ENCODE peak calls at places on chromosome 11, in four cellular contexts. J is activated CD8-positive, alpha-beta T cell treated with anti-CD3 and anti-CD28 coated beads, Interleukin-2, amount 10 ng/mL, durations not matched to agents 7 days and 5 days; T is AG08396; P is anterior cingulate cortex. I is an unnamed sample.

GRCh38 chr11:61756452-61757212 is 4.2 kb downstream of the MYRF start:
- DNase-seq in T (no peak), P (no peak), J (peak), I (no peak)

GRCh38 chr11:101346591-101346990 is 217.0 kb upstream of the PGR start:
- DNase-seq in J (no peak), P (no peak), T (peak), I (no peak)

GRCh38 chr11:46271875-46272815 is 5.3 kb upstream of the CREB3L1 start:
- DNase-seq in P (no peak), T (no peak), J (no peak), I (no peak)

GRCh38 chr11:61728066-61728939 is 24.1 kb upstream of the MYRF start:
- DNase-seq in T (no peak), P (no peak), J (no peak), I (no peak)

GRCh38 chr11:102287963-102288744 is 29.1 kb upstream of the BIRC3 start:
- DNase-seq in J (peak), P (no peak), T (peak), I (peak)

GRCh38 chr11:128465531-128465930 is 121.8 kb downstream of the ETS1 start:
- DNase-seq in T (no peak), P (no peak), J (no peak), I (no peak)

GRCh38 chr11:14703731-14704130 is 60.1 kb downstream of the PDE3B start:
- DNase-seq in T (no peak), J (no peak), P (no peak), I (no peak)

GRCh38 chr11:35335226-35335625 is 84.1 kb downstream of the SLC1A2 start:
- DNase-seq in P (no peak), T (no peak), J (no peak), I (no peak)

GRCh38 chr11:78149646-78150045 is 10.2 kb upstream of the ALG8 start:
- DNase-seq in T (peak), P (no peak), J (no peak), I (no peak)

I was measured in iPS DF 6.9.